ENCODE peak calls at places on chromosomes 7 and 10, in four cellular contexts. One of them, this sample, is unnamed.

GRCh38 chr7:78400038-78400437 is 601.5 kb downstream of the PHTF2 start:
- DNase-seq in K562: no peak
- DNase-seq in HepG2: no peak
- DNase-seq in SK-N-SH: no peak
- DNase-seq in this sample: no peak

GRCh38 chr10:51897560-51897959 is 198.2 kb upstream of the CSTF2T start:
- DNase-seq in HepG2: no peak
- DNase-seq in SK-N-SH: no peak
- DNase-seq in K562: no peak
- DNase-seq in this sample: no peak

GRCh38 chr7:144416341-144416740 is 12.8 kb upstream of the NOBOX start:
- DNase-seq in HepG2: no peak
- DNase-seq in SK-N-SH: no peak
- DNase-seq in K562: no peak
- DNase-seq in this sample: no peak

GRCh38 chr7:157824011-157824818 is 487.4 kb downstream of the DNAJB6 start:
- DNase-seq in HepG2: no peak
- DNase-seq in K562: no peak
- DNase-seq in SK-N-SH: no peak
- DNase-seq in this sample: no peak

GRCh38 chr10:79310911-79311573 is 36.2 kb upstream of the PPIF start:
- DNase-seq in SK-N-SH: peak
- DNase-seq in K562: no peak
- DNase-seq in HepG2: no peak
- DNase-seq in this sample: no peak

GRCh38 chr10:7788640-7789335 is 811 bp downstream of the ATP5F1C start:
- DNase-seq in SK-N-SH: peak
- DNase-seq in HepG2: peak
- DNase-seq in K562: peak
- DNase-seq in this sample: no peak

GRCh38 chr10:23199768-23200511 is 7.8 kb downstream of the PTF1A start:
- DNase-seq in HepG2: no peak
- DNase-seq in SK-N-SH: no peak
- DNase-seq in K562: no peak
- DNase-seq in this sample: peak

GRCh38 chr7:26910221-26910620 is 45.8 kb upstream of the SKAP2 start:
- DNase-seq in SK-N-SH: no peak
- DNase-seq in HepG2: peak
- DNase-seq in K562: no peak
- DNase-seq in this sample: peak

GRCh38 chr10:132366006-132366405 is 31.0 kb upstream of the PWWP2B start:
- DNase-seq in HepG2: no peak
- DNase-seq in K562: no peak
- DNase-seq in SK-N-SH: no peak
- DNase-seq in this sample: no peak

GRCh38 chr7:66921918-66922486 is 977 bp downstream of the TMEM248 start:
- DNase-seq in SK-N-SH: peak
- DNase-seq in K562: peak
- DNase-seq in HepG2: peak
- DNase-seq in this sample: no peak

GRCh38 chr10:8137272-8137680 is 82.8 kb downstream of the GATA3 start:
- DNase-seq in K562: no peak
- DNase-seq in SK-N-SH: no peak
- DNase-seq in HepG2: no peak
- DNase-seq in this sample: no peak

GRCh38 chr7:153090757-153091156 is 331.2 kb downstream of the ACTR3B start:
- DNase-seq in HepG2: no peak
- DNase-seq in K562: no peak
- DNase-seq in SK-N-SH: no peak
- DNase-seq in this sample: no peak

GRCh38 chr10:116201011-116201410 is 72.0 kb downstream of the GFRA1 start:
- DNase-seq in HepG2: no peak
- DNase-seq in SK-N-SH: no peak
- DNase-seq in K562: no peak
- DNase-seq in this sample: no peak

GRCh38 chr10:75207868-75208167 is 2.8 kb upstream of the VDAC2 start:
- DNase-seq in HepG2: peak
- DNase-seq in K562: no peak
- DNase-seq in SK-N-SH: no peak
- DNase-seq in this sample: no peak

GRCh38 chr7:99191869-99192596 is 15.9 kb downstream of the KPNA7 start:
- DNase-seq in K562: no peak
- DNase-seq in HepG2: no peak
- DNase-seq in SK-N-SH: no peak
- DNase-seq in this sample: no peak

GRCh38 chr7:47803029-47803428 is 145.2 kb downstream of the PKD1L1 start:
- DNase-seq in K562: no peak
- DNase-seq in HepG2: peak
- DNase-seq in SK-N-SH: no peak
- DNase-seq in this sample: no peak

GRCh38 chr7:139663608-139664177 is 114.1 kb downstream of the HIPK2 start:
- DNase-seq in K562: no peak
- DNase-seq in SK-N-SH: no peak
- DNase-seq in HepG2: no peak
- DNase-seq in this sample: no peak

GRCh38 chr10:3429651-3430050 is 257.1 kb upstream of the PITRM1 start:
- DNase-seq in HepG2: no peak
- DNase-seq in SK-N-SH: no peak
- DNase-seq in K562: no peak
- DNase-seq in this sample: no peak

GRCh38 chr7:132109768-132110167 is 466.5 kb downstream of the PLXNA4 start:
- DNase-seq in K562: no peak
- DNase-seq in SK-N-SH: no peak
- DNase-seq in HepG2: no peak
- DNase-seq in this sample: no peak

GRCh38 chr7:14766747-14767146 is 135.8 kb downstream of the DGKB start:
- DNase-seq in K562: no peak
- DNase-seq in SK-N-SH: no peak
- DNase-seq in HepG2: no peak
- DNase-seq in this sample: no peak

GRCh38 chr10:27620425-27621397 is 116.6 kb downstream of the RAB18 start:
- DNase-seq in SK-N-SH: no peak
- DNase-seq in HepG2: no peak
- DNase-seq in K562: no peak
- DNase-seq in this sample: no peak

GRCh38 chr7:143447500-143447899 is 4.2 kb downstream of the TAS2R60 start:
- DNase-seq in K562: no peak
- DNase-seq in SK-N-SH: no peak
- DNase-seq in HepG2: no peak
- DNase-seq in this sample: no peak

GRCh38 chr10:130686680-130687300 is 550.6 kb downstream of the GLRX3 start:
- DNase-seq in SK-N-SH: peak
- DNase-seq in K562: peak
- DNase-seq in HepG2: peak
- DNase-seq in this sample: no peak

GRCh38 chr10:44647877-44648542 is 263.1 kb upstream of the CXCL12 start:
- DNase-seq in HepG2: no peak
- DNase-seq in K562: no peak
- DNase-seq in SK-N-SH: no peak
- DNase-seq in this sample: no peak

DNA sequence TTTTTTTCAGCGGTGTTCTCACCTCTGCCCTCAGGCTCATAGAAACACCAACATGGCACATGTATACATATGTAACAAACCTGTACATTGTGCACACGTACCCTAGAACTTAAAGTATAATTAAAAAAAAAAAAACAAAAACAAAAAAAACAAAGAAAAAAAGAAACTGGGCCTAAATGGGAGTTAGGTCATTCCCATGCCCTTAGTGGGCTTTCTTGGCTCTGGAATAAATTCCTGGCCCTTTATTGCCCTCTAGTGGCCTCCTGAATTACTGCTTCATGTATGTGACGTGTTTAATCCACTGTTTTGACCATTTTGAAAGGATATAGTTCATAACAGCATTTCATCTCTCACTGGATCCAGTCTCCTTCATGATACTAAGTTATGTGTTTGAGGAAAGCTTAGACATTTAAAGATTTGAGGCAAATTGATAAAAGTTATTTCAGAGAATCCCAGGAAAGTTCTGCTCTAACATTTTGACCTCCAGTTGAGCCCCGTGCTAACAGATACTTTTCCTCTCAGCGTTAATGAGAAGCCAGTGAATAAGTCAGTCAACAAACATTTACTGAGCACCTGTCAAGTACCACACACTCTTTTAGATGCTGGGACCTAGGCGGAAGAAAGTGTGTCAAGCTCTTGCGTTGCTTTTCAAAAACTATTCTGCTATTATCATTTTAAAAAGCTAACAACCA is 54.7 kb upstream of the SYPL1 start:
- DNase-seq in HepG2: peak
- DNase-seq in SK-N-SH: peak
- DNase-seq in K562: peak
- DNase-seq in this sample: peak
- TF ChIP-seq USF2 in HepG2: no peak
- TF ChIP-seq USF2 in SK-N-SH: no peak
- TF ChIP-seq USF2 in K562: no peak
- TF ChIP-seq USF2 in this sample: no peak

DNA sequence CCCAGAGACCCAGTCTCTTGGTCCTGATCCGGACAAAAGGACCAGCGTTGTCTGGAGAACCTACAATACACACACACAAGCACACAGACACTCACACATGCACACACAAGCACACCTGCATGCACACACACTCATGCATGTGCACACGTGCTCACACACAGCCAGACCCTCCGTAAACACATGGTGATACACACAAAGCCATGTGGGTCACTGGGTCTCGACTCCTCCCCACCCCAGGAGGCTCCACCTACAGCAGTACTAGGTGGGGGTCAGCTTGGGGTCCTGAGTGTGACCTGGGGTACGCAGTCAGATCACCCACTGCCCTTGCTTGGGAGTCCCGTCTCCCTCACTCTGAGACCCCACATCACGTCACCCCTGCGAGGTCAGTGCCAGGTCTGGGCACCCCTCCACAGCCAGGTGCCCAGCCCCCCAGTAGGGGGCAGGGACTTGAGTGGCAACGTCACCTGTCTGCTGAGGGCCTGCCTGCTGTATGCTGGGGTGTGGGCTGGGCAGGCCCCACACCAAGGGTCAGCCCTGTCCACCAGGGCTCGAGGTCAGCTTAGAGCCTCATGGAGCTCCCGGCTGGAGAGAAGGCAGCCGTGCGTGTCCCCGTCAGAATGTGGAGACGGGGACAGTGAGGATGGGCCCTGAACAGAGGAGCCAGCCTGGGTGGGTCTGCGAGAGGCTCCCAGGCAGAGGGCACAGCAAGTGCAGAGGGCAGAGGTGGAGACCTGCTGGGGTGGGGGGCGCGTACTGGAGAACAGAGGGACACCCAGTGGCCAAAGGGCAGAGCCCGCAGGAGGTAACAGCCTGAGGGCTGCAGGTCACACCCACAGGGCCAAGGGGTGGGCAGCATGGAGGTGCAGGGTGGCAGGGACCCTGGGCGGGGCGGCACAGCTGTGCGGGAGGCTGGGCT is 34.5 kb downstream of the ELFN1 start:
- DNase-seq in SK-N-SH: peak
- DNase-seq in K562: no peak
- DNase-seq in HepG2: no peak
- DNase-seq in this sample: no peak
- TF ChIP-seq FOXJ3 in SK-N-SH: no peak
- TF ChIP-seq FOXJ3 in K562: no peak
- TF ChIP-seq FOXJ3 in HepG2: no peak
- TF ChIP-seq FOXJ3 in this sample: no peak

GRCh38 chr7:130242198-130243014 is 24.3 kb upstream of the CPA2 start:
- DNase-seq in HepG2: peak
- DNase-seq in SK-N-SH: peak
- DNase-seq in K562: peak
- DNase-seq in this sample: peak
- TF ChIP-seq USF2 in HepG2: no peak
- TF ChIP-seq USF2 in SK-N-SH: no peak
- TF ChIP-seq USF2 in K562: no peak
- TF ChIP-seq USF2 in this sample: no peak

GRCh38 chr7:64838691-64839090 is 44.5 kb downstream of the ZNF138 start:
- DNase-seq in HepG2: no peak
- DNase-seq in K562: peak
- DNase-seq in SK-N-SH: no peak
- DNase-seq in this sample: no peak
- TF ChIP-seq FOXJ3 in HepG2: no peak
- TF ChIP-seq FOXJ3 in K562: no peak
- TF ChIP-seq FOXJ3 in SK-N-SH: no peak
- TF ChIP-seq FOXJ3 in this sample: no peak

DNA sequence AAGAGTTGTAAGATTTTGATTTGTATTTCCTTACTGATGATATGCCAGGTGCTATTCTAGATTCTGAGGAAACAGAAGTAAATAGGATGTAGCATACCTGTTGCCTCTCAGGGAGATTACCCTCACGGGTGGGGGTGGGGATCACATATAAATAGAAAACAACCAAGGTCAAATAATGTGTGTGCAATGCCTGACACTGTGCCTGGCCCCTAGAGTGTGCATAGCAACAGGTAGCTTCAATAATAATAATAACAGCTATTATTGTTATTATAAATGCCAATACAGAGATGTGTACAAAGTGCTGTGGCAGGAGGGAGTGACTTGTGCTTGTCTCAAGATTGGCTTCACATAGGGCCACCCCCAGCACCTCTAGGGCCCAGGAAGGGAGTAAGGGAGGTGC is 24.0 kb downstream of the CNNM1 start:
- DNase-seq in SK-N-SH: no peak
- DNase-seq in K562: no peak
- DNase-seq in HepG2: no peak
- DNase-seq in this sample: no peak
- TF ChIP-seq USF2 in SK-N-SH: no peak
- TF ChIP-seq USF2 in K562: no peak
- TF ChIP-seq USF2 in HepG2: no peak
- TF ChIP-seq USF2 in this sample: no peak

This sample was measured in WTC11.